ENCODE peak calls at places on chromosomes 3 and 15, in seven cellular contexts. One of them, this sample, is unnamed.

GRCh38 chr3:170154084-170154483 is 27.4 kb downstream of the PHC3 start:
- DNase-seq in SK-N-SH: no peak
- DNase-seq in GM12891: no peak
- DNase-seq in GM12878: no peak
- DNase-seq in GM12892: no peak
- DNase-seq in K562: no peak
- DNase-seq in H1: no peak
- DNase-seq in this sample: no peak

GRCh38 chr3:188890572-188891270 is 281.1 kb upstream of the TPRG1 start:
- DNase-seq in GM12878: no peak
- DNase-seq in GM12891: no peak
- DNase-seq in GM12892: no peak
- DNase-seq in K562: no peak
- DNase-seq in H1: no peak
- DNase-seq in SK-N-SH: no peak
- DNase-seq in this sample: no peak

GRCh38 chr3:197348014-197348413 is 49.6 kb upstream of the DLG1 start:
- DNase-seq in GM12891: no peak
- DNase-seq in GM12892: no peak
- DNase-seq in H1: no peak
- DNase-seq in K562: no peak
- DNase-seq in GM12878: no peak
- DNase-seq in SK-N-SH: no peak
- DNase-seq in this sample: no peak

GRCh38 chr15:49606594-49606993 is 14.0 kb downstream of the FAM227B start:
- DNase-seq in GM12891: no peak
- DNase-seq in GM12892: no peak
- DNase-seq in K562: no peak
- DNase-seq in SK-N-SH: no peak
- DNase-seq in GM12878: no peak
- DNase-seq in H1: no peak
- DNase-seq in this sample: no peak

GRCh38 chr3:66588340-66588847 is 87.6 kb upstream of the LRIG1 start:
- DNase-seq in GM12891: no peak
- DNase-seq in H1: no peak
- DNase-seq in GM12892: no peak
- DNase-seq in SK-N-SH: no peak
- DNase-seq in GM12878: no peak
- DNase-seq in K562: no peak
- DNase-seq in this sample: peak

GRCh38 chr3:109927161-109927560 is 589.8 kb upstream of the DPPA4 start:
- DNase-seq in GM12878: no peak
- DNase-seq in GM12891: no peak
- DNase-seq in H1: no peak
- DNase-seq in GM12892: no peak
- DNase-seq in K562: no peak
- DNase-seq in SK-N-SH: peak
- DNase-seq in this sample: peak

GRCh38 chr15:22887157-22887951 is 48.9 kb downstream of the NIPA2 start:
- DNase-seq in SK-N-SH: no peak
- DNase-seq in GM12878: no peak
- DNase-seq in H1: no peak
- DNase-seq in K562: peak
- DNase-seq in GM12891: no peak
- DNase-seq in GM12892: no peak
- DNase-seq in this sample: no peak

GRCh38 chr3:117540583-117540982 is 831.0 kb downstream of the TUSC7 start:
- DNase-seq in GM12891: no peak
- DNase-seq in K562: no peak
- DNase-seq in GM12892: no peak
- DNase-seq in H1: no peak
- DNase-seq in SK-N-SH: no peak
- DNase-seq in GM12878: no peak
- DNase-seq in this sample: no peak

GRCh38 chr15:33140326-33140725 is 54.2 kb downstream of the FMN1 start:
- DNase-seq in GM12892: no peak
- DNase-seq in K562: no peak
- DNase-seq in GM12891: no peak
- DNase-seq in GM12878: no peak
- DNase-seq in H1: no peak
- DNase-seq in SK-N-SH: peak
- DNase-seq in this sample: no peak

GRCh38 chr3:40997711-40998519 is 201.4 kb upstream of the CTNNB1 start:
- DNase-seq in GM12891: no peak
- DNase-seq in H1: no peak
- DNase-seq in GM12892: no peak
- DNase-seq in SK-N-SH: peak
- DNase-seq in GM12878: no peak
- DNase-seq in K562: no peak
- DNase-seq in this sample: no peak

GRCh38 chr3:188687389-188687788 is 484.4 kb upstream of the TPRG1 start:
- DNase-seq in K562: no peak
- DNase-seq in GM12892: no peak
- DNase-seq in H1: no peak
- DNase-seq in GM12878: no peak
- DNase-seq in GM12891: no peak
- DNase-seq in SK-N-SH: no peak
- DNase-seq in this sample: no peak

GRCh38 chr3:188539631-188540194 is 385.8 kb downstream of the LPP start:
- DNase-seq in GM12891: no peak
- DNase-seq in GM12878: no peak
- DNase-seq in SK-N-SH: no peak
- DNase-seq in K562: no peak
- DNase-seq in GM12892: no peak
- DNase-seq in H1: no peak
- DNase-seq in this sample: no peak

GRCh38 chr3:31840252-31840651 is 140.8 kb downstream of the OSBPL10 start:
- DNase-seq in GM12878: no peak
- DNase-seq in K562: no peak
- DNase-seq in GM12892: no peak
- DNase-seq in H1: no peak
- DNase-seq in GM12891: no peak
- DNase-seq in SK-N-SH: no peak
- DNase-seq in this sample: no peak

GRCh38 chr15:75097939-75098338 is 74.5 kb downstream of the PPCDC start:
- DNase-seq in SK-N-SH: no peak
- DNase-seq in H1: no peak
- DNase-seq in GM12892: no peak
- DNase-seq in GM12878: no peak
- DNase-seq in K562: no peak
- DNase-seq in GM12891: no peak
- DNase-seq in this sample: no peak

GRCh38 chr3:188832961-188833615 is 338.7 kb upstream of the TPRG1 start:
- DNase-seq in GM12878: no peak
- DNase-seq in K562: no peak
- DNase-seq in GM12891: no peak
- DNase-seq in SK-N-SH: no peak
- DNase-seq in GM12892: no peak
- DNase-seq in H1: no peak
- DNase-seq in this sample: no peak

GRCh38 chr15:42623951-42624350 is 48.5 kb downstream of the STARD9 start:
- DNase-seq in SK-N-SH: no peak
- DNase-seq in H1: no peak
- DNase-seq in GM12878: no peak
- DNase-seq in GM12892: no peak
- DNase-seq in GM12891: no peak
- DNase-seq in K562: no peak
- DNase-seq in this sample: no peak

GRCh38 chr3:172356427-172356826 is 91.8 kb downstream of the GHSR start:
- DNase-seq in SK-N-SH: no peak
- DNase-seq in H1: no peak
- DNase-seq in GM12891: no peak
- DNase-seq in GM12892: no peak
- DNase-seq in GM12878: no peak
- DNase-seq in K562: no peak
- DNase-seq in this sample: no peak

GRCh38 chr3:172352786-172353185 is 95.5 kb downstream of the GHSR start:
- DNase-seq in SK-N-SH: no peak
- DNase-seq in K562: no peak
- DNase-seq in GM12878: no peak
- DNase-seq in GM12891: no peak
- DNase-seq in GM12892: no peak
- DNase-seq in H1: no peak
- DNase-seq in this sample: no peak

GRCh38 chr3:172357850-172358754 is 90.2 kb downstream of the GHSR start:
- DNase-seq in GM12878: no peak
- DNase-seq in SK-N-SH: no peak
- DNase-seq in K562: no peak
- DNase-seq in GM12891: no peak
- DNase-seq in GM12892: no peak
- DNase-seq in H1: no peak
- DNase-seq in this sample: no peak

GRCh38 chr3:172354931-172355499 is 93.2 kb downstream of the GHSR start:
- DNase-seq in K562: no peak
- DNase-seq in H1: no peak
- DNase-seq in GM12892: no peak
- DNase-seq in SK-N-SH: no peak
- DNase-seq in GM12878: no peak
- DNase-seq in GM12891: no peak
- DNase-seq in this sample: no peak

DNA sequence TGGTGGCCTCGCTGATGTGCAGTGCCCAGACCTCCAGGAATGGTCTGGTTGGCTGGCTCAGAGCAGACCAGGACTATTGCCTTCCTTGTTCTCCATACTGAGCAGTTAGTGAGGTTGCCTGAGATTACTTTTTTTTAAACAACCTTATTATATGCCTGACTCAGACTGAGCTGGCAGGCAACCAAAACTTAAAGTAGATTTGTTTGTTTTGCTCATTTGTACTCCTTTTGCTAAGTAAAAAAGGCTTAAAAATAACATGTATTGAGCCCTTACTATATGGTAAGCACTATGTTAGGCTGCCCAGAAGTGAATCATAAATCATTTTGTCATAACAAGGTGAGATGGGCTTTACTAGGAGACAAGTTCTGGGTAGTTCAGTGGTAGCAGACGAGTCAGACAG is 92.4 kb downstream of the GHSR start:
- DNase-seq in GM12878: no peak
- DNase-seq in SK-N-SH: no peak
- DNase-seq in K562: no peak
- DNase-seq in GM12891: no peak
- DNase-seq in GM12892: no peak
- DNase-seq in H1: no peak
- DNase-seq in this sample: no peak
- TF ChIP-seq TAF1 in GM12878: no peak
- TF ChIP-seq TAF1 in SK-N-SH: no peak
- TF ChIP-seq TAF1 in K562: no peak
- TF ChIP-seq TAF1 in GM12891: no peak
- TF ChIP-seq TAF1 in GM12892: no peak
- TF ChIP-seq TAF1 in H1: no peak
- TF ChIP-seq TAF1 in this sample: no peak

GRCh38 chr3:15317164-15317477 is 15.3 kb downstream of the SH3BP5 start:
- DNase-seq in SK-N-SH: no peak
- DNase-seq in K562: no peak
- DNase-seq in H1: no peak
- DNase-seq in GM12891: no peak
- DNase-seq in GM12892: no peak
- DNase-seq in GM12878: no peak
- DNase-seq in this sample: no peak

GRCh38 chr3:15315003-15315402 is 17.4 kb downstream of the SH3BP5 start:
- DNase-seq in GM12892: no peak
- DNase-seq in GM12878: no peak
- DNase-seq in SK-N-SH: no peak
- DNase-seq in GM12891: no peak
- DNase-seq in H1: no peak
- DNase-seq in K562: no peak
- DNase-seq in this sample: no peak

GRCh38 chr3:15314276-15314675 is 18.1 kb downstream of the SH3BP5 start:
- DNase-seq in GM12892: no peak
- DNase-seq in GM12878: no peak
- DNase-seq in K562: no peak
- DNase-seq in H1: no peak
- DNase-seq in SK-N-SH: no peak
- DNase-seq in GM12891: no peak
- DNase-seq in this sample: no peak

GRCh38 chr3:15312550-15312949 is 19.8 kb downstream of the SH3BP5 start:
- DNase-seq in GM12891: no peak
- DNase-seq in GM12878: no peak
- DNase-seq in GM12892: no peak
- DNase-seq in K562: no peak
- DNase-seq in H1: no peak
- DNase-seq in SK-N-SH: no peak
- DNase-seq in this sample: no peak

DNA sequence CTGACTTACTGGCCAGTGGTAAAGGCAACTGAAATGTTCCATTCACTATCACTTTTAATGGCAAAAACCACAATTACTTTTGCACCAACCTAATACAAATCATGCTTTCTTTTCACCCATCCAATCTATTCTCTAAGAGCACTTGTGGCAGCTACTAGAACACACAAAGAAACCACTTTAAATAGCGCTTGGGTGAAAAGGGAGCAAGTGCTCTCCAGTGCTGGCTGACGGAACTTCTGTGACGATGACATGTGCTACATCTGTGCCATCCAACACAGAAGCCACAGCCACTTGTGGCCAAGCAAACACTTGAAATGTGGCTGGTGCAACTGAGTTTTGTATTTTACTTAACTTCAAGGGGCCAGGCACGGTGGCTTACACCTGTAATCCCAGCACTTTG is 18.9 kb downstream of the SH3BP5 start:
- DNase-seq in SK-N-SH: no peak
- DNase-seq in K562: no peak
- DNase-seq in H1: no peak
- DNase-seq in GM12891: no peak
- DNase-seq in GM12892: no peak
- DNase-seq in GM12878: no peak
- DNase-seq in this sample: no peak
- TF ChIP-seq TAF1 in SK-N-SH: no peak
- TF ChIP-seq TAF1 in K562: no peak
- TF ChIP-seq TAF1 in H1: no peak
- TF ChIP-seq TAF1 in GM12891: no peak
- TF ChIP-seq TAF1 in GM12892: no peak
- TF ChIP-seq TAF1 in GM12878: no peak
- TF ChIP-seq TAF1 in this sample: no peak

DNA sequence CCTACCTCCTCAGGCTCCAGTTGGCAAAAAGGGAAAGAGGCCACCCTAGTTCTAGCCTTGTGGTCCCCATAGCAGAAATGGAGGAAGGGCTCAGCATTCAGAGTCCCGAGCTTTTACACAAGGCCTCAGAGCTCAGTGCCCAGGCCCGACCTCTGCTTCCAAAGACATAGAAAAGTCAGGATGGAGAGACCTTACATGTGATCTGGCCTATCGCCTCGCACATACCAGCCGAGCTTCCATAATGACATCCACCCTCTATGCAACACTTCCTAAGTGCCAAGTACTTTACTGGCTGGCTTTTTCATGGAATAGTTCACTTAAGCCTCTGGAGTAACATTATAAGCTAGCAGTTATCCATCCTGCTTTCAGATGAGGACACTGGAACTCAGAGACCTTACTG is 275.9 kb downstream of the FAM43A start:
- DNase-seq in GM12878: no peak
- DNase-seq in K562: no peak
- DNase-seq in GM12891: no peak
- DNase-seq in SK-N-SH: no peak
- DNase-seq in GM12892: no peak
- DNase-seq in H1: no peak
- DNase-seq in this sample: no peak
- TF ChIP-seq TAF1 in GM12878: no peak
- TF ChIP-seq TAF1 in K562: no peak
- TF ChIP-seq TAF1 in GM12891: no peak
- TF ChIP-seq TAF1 in SK-N-SH: no peak
- TF ChIP-seq TAF1 in GM12892: no peak
- TF ChIP-seq TAF1 in H1: no peak
- TF ChIP-seq TAF1 in this sample: no peak

GRCh38 chr3:141448606-141449216 is 38.1 kb upstream of the RASA2 start:
- DNase-seq in GM12891: no peak
- DNase-seq in K562: no peak
- DNase-seq in GM12878: no peak
- DNase-seq in GM12892: no peak
- DNase-seq in SK-N-SH: peak
- DNase-seq in H1: no peak
- DNase-seq in this sample: no peak
- TF ChIP-seq TAF1 in GM12891: no peak
- TF ChIP-seq TAF1 in K562: no peak
- TF ChIP-seq TAF1 in GM12878: no peak
- TF ChIP-seq TAF1 in GM12892: no peak
- TF ChIP-seq TAF1 in SK-N-SH: no peak
- TF ChIP-seq TAF1 in H1: no peak
- TF ChIP-seq TAF1 in this sample: no peak

This sample was measured in HepG2.